ENCODE peak calls at places on chromosomes 3 and 15, in four cellular contexts. B is tibial artery, J is lower lobe of right lung, P is heart left ventricle. Q is an unnamed sample. For H3K4me1 and H3K36me3, the result is how much of the 10 kb centered on the place peaks cover.

GRCh38 chr15:62528505-62528904 is 363.4 kb upstream of the C2CD4B start:
- DNase-seq in B (no peak), J (no peak), P (no peak), Q (no peak)

GRCh38 chr3:47571391-47572165 is 7.1 kb downstream of the CSPG5 start:
- DNase-seq in P (no peak), B (no peak), J (no peak), Q (no peak)

GRCh38 chr3:64975138-64975537 is 287.3 kb upstream of the ADAMTS9 start:
- DNase-seq in B (no peak), P (peak), J (no peak), Q (no peak)

GRCh38 chr15:64740361-64741170 is 34.8 kb downstream of the RBPMS2 start:
- DNase-seq in J (peak), B (peak), P (peak), Q (no peak)

GRCh38 chr15:92069308-92070244 is 216.1 kb downstream of the SLCO3A1 start:
- DNase-seq in P (peak), J (no peak), B (peak), Q (peak)

GRCh38 chr3:58441514-58442450 is 8.2 kb upstream of the PDHB start:
- DNase-seq in J (no peak), B (no peak), P (no peak), Q (no peak)

GRCh38 chr15:58049520-58050227 is 15.8 kb downstream of the ALDH1A2 start:
- DNase-seq in B (no peak), J (no peak), P (no peak), Q (no peak)

GRCh38 chr3:168696119-168696518 is 600.4 kb upstream of the GOLIM4 start:
- DNase-seq in P (no peak), B (no peak), J (no peak), Q (no peak)

GRCh38 chr3:66997560-66998074 is 490 bp upstream of the KBTBD8 start:
- DNase-seq in B (peak), J (peak), P (peak), Q (no peak)

GRCh38 chr3:97291901-97292300 is 472.7 kb upstream of the ARL6 start:
- DNase-seq in P (no peak), J (peak), B (no peak), Q (no peak)

GRCh38 chr3:104717828-104718196 is 648.9 kb upstream of the ALCAM start:
- DNase-seq in P (no peak), B (no peak), J (no peak), Q (no peak)

GRCh38 chr3:171772427-171773056 is 37.7 kb downstream of the PLD1 start:
- DNase-seq in J (no peak), B (no peak), P (peak), Q (peak)

GRCh38 chr3:142009029-142009428 is 132.6 kb downstream of the ATP1B3 start:
- DNase-seq in B (no peak), P (no peak), J (no peak), Q (no peak)

GRCh38 chr3:12952322-12953200 is 111.2 kb upstream of the RPL32 start:
- DNase-seq in P (no peak), B (no peak), J (no peak), Q (no peak)

GRCh38 chr3:10242182-10243065 is 5.8 kb upstream of the TATDN2 start:
- DNase-seq in J (no peak), P (no peak), B (no peak), Q (no peak)

GRCh38 chr3:178454714-178455113 is 81.5 kb upstream of the KCNMB2 start:
- DNase-seq in J (no peak), P (peak), B (peak), Q (no peak)

GRCh38 chr3:169931747-169932520 is 20.6 kb downstream of the SAMD7 start:
- DNase-seq in P (no peak), B (no peak), J (no peak), Q (no peak)

GRCh38 chr3:184168363-184169120 is 6.1 kb upstream of the AP2M1 start:
- DNase-seq in J (no peak), P (no peak), B (no peak), Q (peak)

GRCh38 chr15:58258501-58259274 is 120.5 kb downstream of the AQP9 start:
- DNase-seq in J (no peak), P (no peak), B (no peak), Q (no peak)

GRCh38 chr15:56524915-56525314 is 60.0 kb upstream of the MNS1 start:
- DNase-seq in B (no peak), P (no peak), J (no peak), Q (no peak)

GRCh38 chr15:96947296-96947695 is 616.8 kb downstream of the NR2F2 start:
- DNase-seq in J (no peak), P (no peak), B (no peak), Q (no peak)

GRCh38 chr3:128508852-128509251 is 15.9 kb upstream of the GATA2 start:
- DNase-seq in P (no peak), J (no peak), B (no peak), Q (no peak)

GRCh38 chr3:25855281-25855680 is 65.4 kb downstream of the OXSM start:
- DNase-seq in J (no peak), P (no peak), B (no peak), Q (no peak)

GRCh38 chr3:152298393-152299242 is 29.9 kb downstream of the MBNL1 start:
- DNase-seq in P (peak), J (no peak), B (no peak), Q (no peak)

GRCh38 chr15:69484837-69485236 is 32.2 kb downstream of the RPLP1 start:
- DNase-seq in J (no peak), B (no peak), P (no peak), Q (no peak)

GRCh38 chr15:57364282-57365007 is 11.9 kb upstream of the CGNL1 start:
- DNase-seq in P (no peak), B (no peak), J (no peak), Q (no peak)

GRCh38 chr3:49602877-49603411 is 48.7 kb downstream of the BSN start:
- DNase-seq in B (no peak), P (no peak), J (no peak), Q (no peak)

GRCh38 chr15:35741881-35742280 is 195.9 kb upstream of the DPH6 start:
- DNase-seq in B (no peak), J (no peak), P (no peak), Q (no peak)

GRCh38 chr15:72787521-72787920 is 4.0 kb upstream of the ADPGK start:
- DNase-seq in P (no peak), J (no peak), B (no peak), Q (no peak)

GRCh38 chr3:34421762-34422161 is 623.3 kb downstream of the PDCD6IP start:
- DNase-seq in P (no peak), J (no peak), B (no peak), Q (no peak)

GRCh38 chr15:101151286-101151685 is 100.6 kb downstream of the CHSY1 start:
- DNase-seq in B (peak), P (no peak), J (peak), Q (no peak)
- H3K4me1 ChIP-seq in B (under half), P (under half), J (under half), Q (under half)

GRCh38 chr3:38031022-38031994 is 1.9 kb upstream of the PLCD1 start:
- DNase-seq in B (peak), P (peak), J (peak), Q (no peak)

GRCh38 chr3:38029400-38030125 is at the start of gene PLCD1:
- DNase-seq in P (peak), B (peak), J (peak), Q (peak)

GRCh38 chr3:38028621-38029361 is 651 bp downstream of the PLCD1 start:
- DNase-seq in J (no peak), P (peak), B (peak), Q (no peak)

GRCh38 chr3:38032328-38032865 is 3.0 kb upstream of the PLCD1 start:
- DNase-seq in J (no peak), P (no peak), B (peak), Q (no peak)

DNA sequence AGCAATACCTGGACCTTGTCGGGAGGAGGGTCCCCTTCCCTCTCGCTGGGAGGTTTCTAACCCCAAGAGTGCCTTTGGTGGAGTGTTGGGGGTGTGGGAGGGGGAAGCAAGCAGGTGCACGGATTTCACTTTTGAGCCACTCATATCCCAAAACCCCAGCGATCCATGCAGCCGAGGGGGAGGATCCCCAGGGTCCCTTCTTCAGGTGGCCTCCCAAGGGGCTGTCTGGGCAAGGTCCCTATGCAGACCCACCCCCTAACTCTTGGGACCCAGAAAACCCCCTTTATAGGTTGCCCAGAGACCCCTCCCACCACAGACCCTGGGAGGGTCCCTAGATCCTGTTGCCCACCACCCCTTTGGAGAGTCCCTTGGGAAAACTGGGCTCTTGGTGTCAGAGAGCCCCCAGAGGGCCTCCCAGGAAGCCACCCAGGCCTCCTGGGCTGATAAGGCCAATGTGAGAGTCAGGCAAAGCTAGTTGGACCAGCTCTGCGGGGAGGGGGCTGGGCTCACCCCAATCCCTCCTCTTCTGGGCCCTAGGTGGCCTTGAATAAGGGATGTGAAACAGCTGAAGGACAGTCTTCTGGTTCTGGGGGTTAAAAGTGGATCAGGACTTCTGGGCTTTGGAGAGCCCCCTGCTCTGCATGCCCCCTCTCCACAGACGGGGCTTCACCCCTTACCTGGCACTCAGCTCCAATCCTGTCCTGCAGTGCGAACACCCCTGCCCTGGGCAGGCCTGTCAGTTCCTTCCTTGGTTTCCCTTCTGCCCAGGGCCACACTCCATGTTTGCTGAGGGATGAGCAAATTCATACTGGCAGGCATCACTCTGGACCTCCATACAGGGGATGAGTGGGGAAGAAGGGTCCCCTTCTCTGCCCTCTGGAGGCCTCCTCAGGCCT is 932 bp upstream of the PLCD1 start:
- DNase-seq in P (no peak), J (no peak), B (peak), Q (no peak)
- H3K4me3 ChIP-seq in P (peak), J (peak), B (peak), Q (peak)

DNA sequence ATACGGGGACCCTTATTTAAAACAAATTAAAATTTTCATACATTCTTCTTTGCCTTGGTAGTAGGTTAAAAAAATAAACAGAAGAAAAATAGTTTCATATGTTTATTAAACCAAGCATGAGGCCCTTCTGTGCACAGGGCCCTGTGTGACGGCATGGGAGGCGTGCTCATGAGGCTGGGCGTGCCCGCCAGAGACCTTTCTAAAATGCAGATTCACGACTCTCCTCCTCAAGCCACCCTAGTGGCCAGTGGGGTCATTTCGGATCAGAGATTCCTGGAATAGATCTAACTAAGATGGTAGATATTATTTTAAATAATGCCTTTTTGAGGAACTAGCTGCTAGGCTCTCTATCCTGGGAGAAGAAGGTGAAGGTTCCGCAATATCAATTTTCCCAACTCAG is 35.3 kb downstream of the MASP1 start:
- DNase-seq in B (no peak), P (no peak), J (no peak), Q (peak)
- H3K36me3 ChIP-seq in B (under half), P (half or more), J (under half), Q (under half)

GRCh38 chr15:51833782-51834181 is 4.3 kb downstream of the TMOD3 start:
- DNase-seq in P (no peak), J (no peak), B (no peak), Q (no peak)
- H3K4me1 ChIP-seq in P (half or more), J (half or more), B (half or more), Q (half or more)